ENCODE peak calls at places on chromosomes 6 and 20, in seven cellular contexts. M is HFFc6; E is adrenal gland; U is upper lobe of right lung; V is stimulated activated naive CD8-positive, alpha-beta T cell treated with anti-CD3 and anti-CD28 coated beads, Interleukin-15, Interleukin-2, amounts not matched to agents 100 U/mL and 50 U/mL, for 24 hours; X is B cell; I is stimulated activated naive CD4-positive, alpha-beta T cell treated with Interleukin-2 at 50 U/mL for 16 hours. R is an unnamed sample.

GRCh38 chr6:127115032-127115661 is 3.3 kb upstream of the RSPO3 start:
- DNase-seq in M (no peak), E (no peak), U (no peak), V (no peak), X (no peak), I (no peak), R (no peak)

GRCh38 chr6:6690144-6690483 is 101.6 kb downstream of the LY86 start:
- DNase-seq in M (no peak), E (no peak), U (no peak), V (no peak), X (no peak), I (no peak), R (no peak)

GRCh38 chr20:4112490-4113420 is 97.4 kb upstream of the RNF24 start:
- DNase-seq in M (peak; percentile 28), E (peak; percentile 72), U (peak; percentile 72), V (peak; percentile 17), X (no peak), I (no peak), R (peak; percentile 57)

GRCh38 chr6:46014054-46014453 is 1.6 kb downstream of the CLIC5 start:
- DNase-seq in M (no peak), E (no peak), U (no peak), V (no peak), X (no peak), I (no peak), R (no peak)

GRCh38 chr20:42530855-42531674 is 658.6 kb downstream of the PTPRT start:
- DNase-seq in M (no peak), E (peak; percentile 23), U (no peak), V (no peak), X (no peak), I (no peak), R (no peak)

GRCh38 chr6:71510057-71510713 is 221.6 kb downstream of the OGFRL1 start:
- DNase-seq in M (peak; percentile 72), E (peak; percentile 48), U (peak; percentile 60), V (no peak), X (peak; percentile 25), I (no peak), R (no peak)

GRCh38 chr6:3222506-3223038 is 4.9 kb downstream of the TUBB2B start:
- DNase-seq in M (no peak), E (no peak), U (no peak), V (no peak), X (no peak), I (no peak), R (no peak)

GRCh38 chr6:137830562-137830961 is 36.5 kb upstream of the TNFAIP3 start:
- DNase-seq in M (no peak), E (no peak), U (no peak), V (no peak), X (no peak), I (peak; percentile 5), R (no peak)

GRCh38 chr6:157614026-157614484 is 209.0 kb upstream of the SNX9 start:
- DNase-seq in M (no peak), E (no peak), U (no peak), V (no peak), X (peak; percentile 41), I (no peak), R (no peak)

GRCh38 chr6:81093046-81093445 is 659.4 kb downstream of the TENT5A start:
- DNase-seq in M (no peak), E (no peak), U (no peak), V (no peak), X (no peak), I (no peak), R (no peak)

GRCh38 chr6:169859401-169859977 is 108.1 kb downstream of the ERMARD start:
- DNase-seq in M (no peak), E (peak; percentile 6), U (peak; percentile 42), V (no peak), X (no peak), I (no peak), R (no peak)

GRCh38 chr6:37479266-37479854 is 20.3 kb downstream of the CCDC167 start:
- DNase-seq in M (no peak), E (no peak), U (no peak), V (no peak), X (no peak), I (no peak), R (no peak)

GRCh38 chr6:149354009-149354408 is 36.5 kb downstream of the TAB2 start:
- DNase-seq in M (no peak), E (no peak), U (no peak), V (no peak), X (no peak), I (no peak), R (no peak)

GRCh38 chr6:168165373-168165772 is 86.4 kb upstream of the FRMD1 start:
- DNase-seq in M (no peak), E (peak; percentile 3), U (no peak), V (no peak), X (no peak), I (no peak), R (no peak)

GRCh38 chr6:37456126-37456525 is 23.1 kb downstream of the CMTR1 start:
- DNase-seq in M (peak; percentile 86), E (no peak), U (no peak), V (no peak), X (no peak), I (no peak), R (no peak)

GRCh38 chr6:50850860-50851259 is 32.2 kb downstream of the TFAP2B start:
- DNase-seq in M (no peak), E (no peak), U (no peak), V (no peak), X (no peak), I (no peak), R (no peak)

GRCh38 chr6:50143011-50143719 is 93.4 kb upstream of the DEFB112 start:
- DNase-seq in M (no peak), E (no peak), U (no peak), V (no peak), X (no peak), I (no peak), R (no peak)

GRCh38 chr6:16711551-16712249 is 49.6 kb downstream of the ATXN1 start:
- DNase-seq in M (no peak), E (no peak), U (no peak), V (peak; percentile 41), X (no peak), I (peak; percentile 61), R (no peak)

GRCh38 chr20:4449977-4450715 is 271.6 kb upstream of the PRND start:
- DNase-seq in M (peak; percentile 67), E (no peak), U (no peak), V (no peak), X (no peak), I (no peak), R (no peak)

GRCh38 chr20:48350291-48350988 is 477.4 kb downstream of the PREX1 start:
- DNase-seq in M (no peak), E (no peak), U (no peak), V (no peak), X (no peak), I (no peak), R (no peak)

GRCh38 chr6:151763303-151763702 is 44.2 kb upstream of the ESR1 start:
- DNase-seq in M (peak; percentile 45), E (no peak), U (no peak), V (no peak), X (no peak), I (no peak), R (no peak)

GRCh38 chr20:35895476-35895875 is 58.8 kb downstream of the SCAND1 start:
- DNase-seq in M (no peak), E (no peak), U (no peak), V (no peak), X (no peak), I (no peak), R (no peak)

GRCh38 chr6:32642707-32643106 is 5.5 kb downstream of the HLA-DQA1 start:
- DNase-seq in M (no peak), E (no peak), U (no peak), V (no peak), X (no peak), I (no peak), R (no peak)

GRCh38 chr20:63497138-63497945 is 1.5 kb downstream of the EEF1A2 start:
- DNase-seq in M (no peak), E (no peak), U (peak; percentile 57), V (no peak), X (no peak), I (no peak), R (no peak)

GRCh38 chr6:104843196-104843595 is 16.5 kb downstream of the HACE1 start:
- DNase-seq in M (no peak), E (no peak), U (no peak), V (no peak), X (no peak), I (no peak), R (no peak)

GRCh38 chr6:141244366-141244765 is 888.4 kb upstream of the GJE1 start:
- DNase-seq in M (no peak), E (no peak), U (no peak), V (no peak), X (no peak), I (no peak), R (no peak)

GRCh38 chr20:43284481-43284880 is 94.8 kb upstream of the PTPRT start:
- DNase-seq in M (no peak), E (no peak), U (no peak), V (no peak), X (no peak), I (no peak), R (no peak)

GRCh38 chr6:30211899-30212298 is 1.3 kb downstream of the TRIM26 start:
- DNase-seq in M (no peak), E (no peak), U (no peak), V (no peak), X (no peak), I (no peak), R (no peak)

R was measured in lower lobe of right lung.